ENCODE peak calls at places on chromosome 12, in four cellular contexts. One of them, this sample, is unnamed.
A peak's percentile ranks its signal among the peaks of the same experiment; 100 is the strongest.

GRCh38 chr12:47935196-47935595 is 28.2 kb upstream of the TMEM106C start:
- DNase-seq in AML-193: no peak
- DNase-seq in progenitor cell of endocrine pancreas: no peak
- DNase-seq in putamen: no peak
- DNase-seq in this sample: no peak

GRCh38 chr12:46661161-46661845 is 164.5 kb downstream of the SLC38A4 start:
- DNase-seq in AML-193: peak; percentile 76
- DNase-seq in progenitor cell of endocrine pancreas: no peak
- DNase-seq in putamen: peak; percentile 53
- DNase-seq in this sample: peak; percentile 21

GRCh38 chr12:39581592-39581991 is 38.0 kb downstream of the ABCD2 start:
- DNase-seq in AML-193: no peak
- DNase-seq in progenitor cell of endocrine pancreas: no peak
- DNase-seq in putamen: no peak
- DNase-seq in this sample: no peak

GRCh38 chr12:1297206-1297605 is 297.2 kb downstream of the FBXL14 start:
- DNase-seq in AML-193: no peak
- DNase-seq in progenitor cell of endocrine pancreas: no peak
- DNase-seq in putamen: no peak
- DNase-seq in this sample: no peak

GRCh38 chr12:108696111-108696995 is 35.0 kb downstream of the CORO1C start:
- DNase-seq in AML-193: no peak
- DNase-seq in progenitor cell of endocrine pancreas: no peak
- DNase-seq in putamen: no peak
- DNase-seq in this sample: no peak

GRCh38 chr12:9607816-9608215 is at the start of gene KLRB1:
- DNase-seq in AML-193: no peak
- DNase-seq in progenitor cell of endocrine pancreas: no peak
- DNase-seq in putamen: no peak
- DNase-seq in this sample: no peak

GRCh38 chr12:132444957-132445883 is 44.7 kb upstream of the FBRSL1 start:
- DNase-seq in AML-193: peak; percentile 50
- DNase-seq in progenitor cell of endocrine pancreas: no peak
- DNase-seq in putamen: no peak
- DNase-seq in this sample: no peak

GRCh38 chr12:131511391-131511802 is 199.5 kb upstream of the SFSWAP start:
- DNase-seq in AML-193: no peak
- DNase-seq in progenitor cell of endocrine pancreas: no peak
- DNase-seq in putamen: peak; percentile 78
- DNase-seq in this sample: peak; percentile 6

This sample was measured in SIG-M5.